ENCODE peak calls at places on chromosomes 2 and 18, in six cellular contexts. N is type B pancreatic cell, H is substantia nigra, E is cardiac septum, X is Ammon's horn, M is kidney tubule cell. K is an unnamed sample.

GRCh38 chr18:63100626-63100900 is 219.0 kb downstream of the BCL2 start:
- DNase-seq in H (no peak), N (no peak), M (no peak), E (no peak), X (no peak), K (no peak)

GRCh38 chr2:180787330-180787729 is 193.1 kb upstream of the UBE2E3 start:
- DNase-seq in X (no peak), H (no peak), E (no peak), N (no peak), M (no peak), K (no peak)

GRCh38 chr18:50982802-50983179 is 15.0 kb downstream of the ELAC1 start:
- DNase-seq in N (no peak), M (no peak), H (no peak), X (no peak), E (no peak), K (no peak)

GRCh38 chr2:20410556-20411277 is 36.2 kb upstream of the RHOB start:
- DNase-seq in X (no peak), N (no peak), H (no peak), M (no peak), E (peak), K (no peak)

GRCh38 chr2:37629529-37629928 is 41.9 kb downstream of the CDC42EP3 start:
- DNase-seq in M (no peak), H (no peak), N (no peak), X (no peak), E (no peak), K (no peak)

GRCh38 chr2:211879323-211879722 is 659.3 kb downstream of the ERBB4 start:
- DNase-seq in M (no peak), H (no peak), N (no peak), X (peak), E (no peak), K (no peak)

GRCh38 chr2:19812166-19812565 is 89.6 kb downstream of the TTC32 start:
- DNase-seq in X (no peak), M (no peak), E (no peak), H (no peak), N (peak), K (no peak)

GRCh38 chr2:174740718-174741117 is 23.6 kb downstream of the CHRNA1 start:
- DNase-seq in X (no peak), H (no peak), E (no peak), M (no peak), N (no peak), K (no peak)

GRCh38 chr18:80022613-80023012 is 11.6 kb upstream of the RBFA start:
- DNase-seq in E (no peak), M (no peak), X (no peak), N (no peak), H (no peak), K (no peak)

GRCh38 chr2:108534577-108535379 is 508 bp downstream of the LIMS1 start:
- DNase-seq in H (no peak), E (peak), M (peak), X (peak), N (peak), K (peak)

GRCh38 chr18:47970664-47971523 is 40.4 kb upstream of the SMAD2 start:
- DNase-seq in X (no peak), N (no peak), H (no peak), M (no peak), E (no peak), K (no peak)

GRCh38 chr2:98282109-98282508 is 64.1 kb upstream of the CNGA3 start:
- DNase-seq in H (no peak), X (no peak), E (no peak), N (no peak), M (peak), K (no peak)

GRCh38 chr2:128319773-128320608 is 1.3 kb upstream of the HS6ST1 start:
- DNase-seq in M (no peak), E (no peak), X (no peak), H (no peak), N (no peak), K (no peak)

GRCh38 chr2:8494151-8494550 is 187.7 kb upstream of the ID2 start:
- DNase-seq in X (no peak), E (no peak), H (no peak), M (peak), N (no peak), K (no peak)

GRCh38 chr2:81598437-81598836 is 1293.9 kb upstream of the LRRTM1 start:
- DNase-seq in E (no peak), N (no peak), H (no peak), X (no peak), M (peak), K (no peak)

GRCh38 chr2:231526341-231527090 is 3.7 kb downstream of the NMUR1 start:
- DNase-seq in N (no peak), H (no peak), E (peak), X (no peak), M (no peak), K (no peak)

GRCh38 chr2:221774136-221774535 is 202.0 kb upstream of the EPHA4 start:
- DNase-seq in H (no peak), N (no peak), E (no peak), M (no peak), X (no peak), K (no peak)

GRCh38 chr18:32378705-32379104 is 92.0 kb downstream of the GAREM1 start:
- DNase-seq in M (peak), N (no peak), H (no peak), E (no peak), X (no peak), K (peak)

GRCh38 chr2:224359569-224359968 is 42.3 kb downstream of the FAM124B start:
- DNase-seq in X (no peak), E (no peak), H (no peak), N (no peak), M (no peak), K (peak)

GRCh38 chr18:49026501-49027378 is 76.0 kb upstream of the SMAD7 start:
- DNase-seq in H (no peak), X (no peak), E (no peak), N (no peak), M (no peak), K (no peak)

GRCh38 chr18:48928787-48929186 is 22.0 kb downstream of the SMAD7 start:
- DNase-seq in H (peak), X (peak), M (peak), E (peak), N (no peak), K (no peak)

GRCh38 chr2:204982303-204982702 is 437.0 kb downstream of the PARD3B start:
- DNase-seq in N (no peak), H (no peak), M (no peak), X (no peak), E (no peak), K (no peak)

GRCh38 chr2:64143154-64144056 is 815 bp downstream of the PELI1 start:
- DNase-seq in M (peak), N (peak), X (peak), E (no peak), H (no peak), K (no peak)

GRCh38 chr2:145186303-145186702 is 666.4 kb upstream of the ZEB2 start:
- DNase-seq in M (no peak), X (no peak), E (no peak), H (no peak), N (no peak), K (peak)

GRCh38 chr2:173239644-173240043 is 115.0 kb upstream of the CDCA7 start:
- DNase-seq in M (no peak), N (no peak), E (no peak), H (no peak), X (no peak), K (no peak)

GRCh38 chr18:55579471-55579870 is 8.5 kb downstream of the TCF4 start:
- DNase-seq in E (no peak), H (no peak), N (no peak), M (no peak), X (no peak), K (no peak)

GRCh38 chr2:98833172-98833916 is 102.4 kb upstream of the MGAT4A start:
- DNase-seq in H (no peak), M (no peak), E (no peak), X (no peak), N (no peak), K (no peak)

GRCh38 chr2:226782092-226782713 is 17.4 kb downstream of the IRS1 start:
- DNase-seq in N (no peak), X (no peak), H (no peak), M (no peak), E (no peak), K (no peak)

GRCh38 chr2:147440694-147441093 is 404.1 kb upstream of the ACVR2A start:
- DNase-seq in M (no peak), N (no peak), X (no peak), E (no peak), H (no peak), K (no peak)

GRCh38 chr2:46257476-46257875 is 39.7 kb upstream of the EPAS1 start:
- DNase-seq in H (no peak), M (no peak), N (no peak), E (no peak), X (no peak), K (no peak)

GRCh38 chr18:69636529-69637301 is 236.0 kb downstream of the DOK6 start:
- DNase-seq in E (no peak), X (no peak), N (no peak), H (no peak), M (no peak), K (no peak)